ENCODE peak calls at places on chromosomes 16 and 17, in five cellular contexts. K, L, I, E and O are unnamed samples.

GRCh38 chr17:10741416-10742140 is 11.8 kb upstream of the TMEM220 start:
- DNase-seq in K (no peak), L (no peak), E (no peak), I (no peak), O (no peak)

GRCh38 chr17:40579471-40579870 is 14.2 kb upstream of the CCR7 start:
- DNase-seq in E (no peak), I (no peak), L (no peak), K (no peak), O (no peak)

GRCh38 chr17:57261084-57261461 is 4.8 kb downstream of the MSI2 start:
- DNase-seq in L (no peak), I (no peak), E (no peak), K (no peak), O (no peak)

GRCh38 chr16:71723537-71724319 is 773 bp downstream of the PHLPP2 start:
- DNase-seq in L (peak; percentile 64), K (peak; percentile 64), I (peak; percentile 92), E (peak; percentile 87), O (peak; percentile 90)

GRCh38 chr16:88194397-88195020 is 188.2 kb upstream of the ZNF469 start:
- DNase-seq in L (no peak), E (peak; percentile 91), K (no peak), I (peak; percentile 53), O (no peak)

GRCh38 chr17:79707931-79708891 is 22.5 kb upstream of the ENPP7 start:
- DNase-seq in E (peak; percentile 57), I (peak; percentile 66), K (no peak), L (peak; percentile 17), O (no peak)

GRCh38 chr16:9316615-9317014 is 225.2 kb downstream of the HAPSTR1 start:
- DNase-seq in L (no peak), I (no peak), K (no peak), E (no peak), O (no peak)

GRCh38 chr17:79833744-79834574 is 5.3 kb downstream of the CBX4 start:
- DNase-seq in E (no peak), K (no peak), I (no peak), L (no peak), O (no peak)

GRCh38 chr17:50181601-50182345 is 16.0 kb downstream of the SGCA start:
- DNase-seq in I (no peak), K (no peak), E (no peak), L (peak; percentile 87), O (no peak)

GRCh38 chr17:67842648-67843047 is 17.3 kb downstream of the BPTF start:
- DNase-seq in K (no peak), E (no peak), L (no peak), I (no peak), O (no peak)

GRCh38 chr17:29640413-29640812 is 17.7 kb upstream of the CORO6 start:
- DNase-seq in E (peak; percentile 50), L (peak; percentile 27), K (peak; percentile 18), I (peak; percentile 28), O (no peak)

GRCh38 chr16:89319883-89320716 is 102.6 kb downstream of the ZNF778 start:
- DNase-seq in I (peak; percentile 77), L (peak; percentile 98), K (peak; percentile 62), E (no peak), O (no peak)

GRCh38 chr16:58026139-58026704 is 668 bp downstream of the MMP15 start:
- DNase-seq in L (peak; percentile 54), K (peak; percentile 25), E (peak; percentile 22), I (peak; percentile 54), O (peak; percentile 73)

GRCh38 chr17:27218719-27219488 is 75.0 kb upstream of the WSB1 start:
- DNase-seq in E (no peak), I (no peak), K (no peak), L (no peak), O (no peak)

GRCh38 chr16:14445935-14446715 is 183.9 kb downstream of the PARN start:
- DNase-seq in K (no peak), I (no peak), E (no peak), L (no peak), O (no peak)

GRCh38 chr16:89114159-89114981 is 20.7 kb downstream of the ACSF3 start:
- DNase-seq in I (peak; percentile 38), E (no peak), K (no peak), L (no peak), O (peak; percentile 34)

GRCh38 chr17:5571281-5571680 is 13.0 kb downstream of the NLRP1 start:
- DNase-seq in K (no peak), E (no peak), L (no peak), I (no peak), O (no peak)

GRCh38 chr17:72333570-72333969 is 212.8 kb downstream of the SOX9 start:
- DNase-seq in K (no peak), I (no peak), L (no peak), E (no peak), O (no peak)

GRCh38 chr16:46830417-46830901 is 521 bp downstream of the C16orf87 start:
- DNase-seq in I (no peak), E (no peak), L (peak; percentile 26), K (peak; percentile 20), O (peak; percentile 73)

GRCh38 chr17:63911657-63912100 is 621 bp upstream of the CSHL1 start:
- DNase-seq in I (peak; percentile 61), K (no peak), L (peak; percentile 12), E (peak; percentile 12), O (peak; percentile 63)